ENCODE peak calls at places on chromosome 1, in eight cellular contexts. One of them, this sample, is unnamed.

GRCh38 chr1:23554481-23555224 is 4.6 kb downstream of the ID3 start:
- DNase-seq in BJ: no peak
- DNase-seq in WTC11: peak; percentile 90
- DNase-seq in HAP-1: peak; percentile 90
- DNase-seq in NCI-H187 treated with DMSO at 0.1 percent for 48 hours: peak; percentile 86
- DNase-seq in activated T-cell treated with anti-CD3 and anti-CD28 coated beads, Interleukin-2, amount 50 U/mL, for 1 hour: peak; percentile 91
- DNase-seq in non-pigmented ciliary epithelial cell: no peak
- DNase-seq in osteocyte: peak; percentile 95
- DNase-seq in this sample: peak; percentile 92

GRCh38 chr1:212664409-212665199 is 35.0 kb downstream of the BATF3 start:
- DNase-seq in BJ: no peak
- DNase-seq in WTC11: no peak
- DNase-seq in HAP-1: no peak
- DNase-seq in NCI-H187 treated with DMSO at 0.1 percent for 48 hours: no peak
- DNase-seq in activated T-cell treated with anti-CD3 and anti-CD28 coated beads, Interleukin-2, amount 50 U/mL, for 1 hour: no peak
- DNase-seq in non-pigmented ciliary epithelial cell: no peak
- DNase-seq in osteocyte: peak; percentile 30
- DNase-seq in this sample: no peak

GRCh38 chr1:90850181-90850924 is 133.3 kb upstream of the BARHL2 start:
- DNase-seq in BJ: no peak
- DNase-seq in WTC11: peak; percentile 38
- DNase-seq in HAP-1: peak; percentile 16
- DNase-seq in NCI-H187 treated with DMSO at 0.1 percent for 48 hours: no peak
- DNase-seq in activated T-cell treated with anti-CD3 and anti-CD28 coated beads, Interleukin-2, amount 50 U/mL, for 1 hour: no peak
- DNase-seq in non-pigmented ciliary epithelial cell: no peak
- DNase-seq in osteocyte: no peak
- DNase-seq in this sample: peak; percentile 51

GRCh38 chr1:200890818-200891773 is 3.6 kb upstream of the INAVA start:
- DNase-seq in BJ: no peak
- DNase-seq in WTC11: peak; percentile 80
- DNase-seq in HAP-1: no peak
- DNase-seq in NCI-H187 treated with DMSO at 0.1 percent for 48 hours: no peak
- DNase-seq in activated T-cell treated with anti-CD3 and anti-CD28 coated beads, Interleukin-2, amount 50 U/mL, for 1 hour: peak; percentile 43
- DNase-seq in non-pigmented ciliary epithelial cell: no peak
- DNase-seq in osteocyte: no peak
- DNase-seq in this sample: no peak

GRCh38 chr1:240164742-240165141 is 73.1 kb downstream of the FMN2 start:
- DNase-seq in BJ: no peak
- DNase-seq in WTC11: no peak
- DNase-seq in HAP-1: no peak
- DNase-seq in NCI-H187 treated with DMSO at 0.1 percent for 48 hours: no peak
- DNase-seq in activated T-cell treated with anti-CD3 and anti-CD28 coated beads, Interleukin-2, amount 50 U/mL, for 1 hour: no peak
- DNase-seq in non-pigmented ciliary epithelial cell: no peak
- DNase-seq in osteocyte: no peak
- DNase-seq in this sample: no peak

GRCh38 chr1:2110191-2110737 is 60.1 kb downstream of the PRKCZ start:
- DNase-seq in BJ: no peak
- DNase-seq in WTC11: no peak
- DNase-seq in HAP-1: no peak
- DNase-seq in NCI-H187 treated with DMSO at 0.1 percent for 48 hours: no peak
- DNase-seq in activated T-cell treated with anti-CD3 and anti-CD28 coated beads, Interleukin-2, amount 50 U/mL, for 1 hour: no peak
- DNase-seq in non-pigmented ciliary epithelial cell: no peak
- DNase-seq in osteocyte: no peak
- DNase-seq in this sample: no peak

GRCh38 chr1:205716371-205717132 is 33.4 kb downstream of the NUCKS1 start:
- DNase-seq in BJ: no peak
- DNase-seq in WTC11: no peak
- DNase-seq in HAP-1: no peak
- DNase-seq in NCI-H187 treated with DMSO at 0.1 percent for 48 hours: no peak
- DNase-seq in activated T-cell treated with anti-CD3 and anti-CD28 coated beads, Interleukin-2, amount 50 U/mL, for 1 hour: no peak
- DNase-seq in non-pigmented ciliary epithelial cell: no peak
- DNase-seq in osteocyte: no peak
- DNase-seq in this sample: no peak

GRCh38 chr1:200332716-200333115 is 77.1 kb downstream of the ZNF281 start:
- DNase-seq in BJ: no peak
- DNase-seq in WTC11: no peak
- DNase-seq in HAP-1: no peak
- DNase-seq in NCI-H187 treated with DMSO at 0.1 percent for 48 hours: no peak
- DNase-seq in activated T-cell treated with anti-CD3 and anti-CD28 coated beads, Interleukin-2, amount 50 U/mL, for 1 hour: no peak
- DNase-seq in non-pigmented ciliary epithelial cell: no peak
- DNase-seq in osteocyte: no peak
- DNase-seq in this sample: no peak

GRCh38 chr1:58065520-58065919 is 481.0 kb downstream of the OMA1 start:
- DNase-seq in BJ: no peak
- DNase-seq in WTC11: peak; percentile 35
- DNase-seq in HAP-1: no peak
- DNase-seq in NCI-H187 treated with DMSO at 0.1 percent for 48 hours: no peak
- DNase-seq in activated T-cell treated with anti-CD3 and anti-CD28 coated beads, Interleukin-2, amount 50 U/mL, for 1 hour: no peak
- DNase-seq in non-pigmented ciliary epithelial cell: no peak
- DNase-seq in osteocyte: no peak
- DNase-seq in this sample: no peak

This sample was measured in Peyer's patch.